ENCODE peak calls at places on chromosomes 11 and 22, in nine cellular contexts. One of them, this sample, is unnamed.
A peak's percentile ranks its signal among the peaks of the same experiment; 100 is the strongest.

GRCh38 chr11:132099692-132100091 is 729.3 kb downstream of the NTM start:
- DNase-seq in activated CD8-positive, alpha-beta memory T cell treated with anti-CD3 and anti-CD28 coated beads, Interleukin-2, amount 50 U/mL, for 48 hours: no peak
- DNase-seq in EL: no peak
- DNase-seq in T-helper 1 cell: no peak
- DNase-seq in activated gamma-delta T cell treated with Interleukin-2 at 50 U/mL for 16 hours: no peak
- DNase-seq in activated CD4-positive, alpha-beta T cell treated with anti-CD3 and anti-CD28 coated beads, Interleukin-2, amount 10 ng/mL, durations not matched to agents 7 days and 5 days: no peak
- DNase-seq in stimulated activated CD4-positive, alpha-beta T cell treated with anti-CD3 and anti-CD28 coated beads, Interleukin-4, amount 100 ng/mL, for 1 hour: no peak
- DNase-seq in HuH-7: no peak
- DNase-seq in activated T-helper 1 cell treated with anti-CD3 and anti-CD28 coated beads, Interleukin-2, amount 50 U/mL, for 16 hours: no peak
- DNase-seq in this sample: peak; percentile 9

GRCh38 chr11:14422814-14423182 is 63.8 kb upstream of the RRAS2 start:
- DNase-seq in activated CD8-positive, alpha-beta memory T cell treated with anti-CD3 and anti-CD28 coated beads, Interleukin-2, amount 50 U/mL, for 48 hours: no peak
- DNase-seq in EL: peak; percentile 52
- DNase-seq in T-helper 1 cell: no peak
- DNase-seq in activated gamma-delta T cell treated with Interleukin-2 at 50 U/mL for 16 hours: no peak
- DNase-seq in activated CD4-positive, alpha-beta T cell treated with anti-CD3 and anti-CD28 coated beads, Interleukin-2, amount 10 ng/mL, durations not matched to agents 7 days and 5 days: no peak
- DNase-seq in stimulated activated CD4-positive, alpha-beta T cell treated with anti-CD3 and anti-CD28 coated beads, Interleukin-4, amount 100 ng/mL, for 1 hour: no peak
- DNase-seq in HuH-7: no peak
- DNase-seq in activated T-helper 1 cell treated with anti-CD3 and anti-CD28 coated beads, Interleukin-2, amount 50 U/mL, for 16 hours: no peak
- DNase-seq in this sample: no peak

GRCh38 chr22:38569181-38569971 is 607 bp downstream of the DMC1 start:
- DNase-seq in activated CD8-positive, alpha-beta memory T cell treated with anti-CD3 and anti-CD28 coated beads, Interleukin-2, amount 50 U/mL, for 48 hours: peak; percentile 48
- DNase-seq in EL: no peak
- DNase-seq in T-helper 1 cell: no peak
- DNase-seq in activated gamma-delta T cell treated with Interleukin-2 at 50 U/mL for 16 hours: no peak
- DNase-seq in activated CD4-positive, alpha-beta T cell treated with anti-CD3 and anti-CD28 coated beads, Interleukin-2, amount 10 ng/mL, durations not matched to agents 7 days and 5 days: peak; percentile 7
- DNase-seq in stimulated activated CD4-positive, alpha-beta T cell treated with anti-CD3 and anti-CD28 coated beads, Interleukin-4, amount 100 ng/mL, for 1 hour: no peak
- DNase-seq in HuH-7: no peak
- DNase-seq in activated T-helper 1 cell treated with anti-CD3 and anti-CD28 coated beads, Interleukin-2, amount 50 U/mL, for 16 hours: no peak
- DNase-seq in this sample: peak; percentile 84

GRCh38 chr22:30005213-30005857 is 74.9 kb upstream of the HORMAD2 start:
- DNase-seq in activated CD8-positive, alpha-beta memory T cell treated with anti-CD3 and anti-CD28 coated beads, Interleukin-2, amount 50 U/mL, for 48 hours: peak; percentile 84
- DNase-seq in EL: peak; percentile 75
- DNase-seq in T-helper 1 cell: peak; percentile 45
- DNase-seq in activated gamma-delta T cell treated with Interleukin-2 at 50 U/mL for 16 hours: peak; percentile 50
- DNase-seq in activated CD4-positive, alpha-beta T cell treated with anti-CD3 and anti-CD28 coated beads, Interleukin-2, amount 10 ng/mL, durations not matched to agents 7 days and 5 days: peak; percentile 64
- DNase-seq in stimulated activated CD4-positive, alpha-beta T cell treated with anti-CD3 and anti-CD28 coated beads, Interleukin-4, amount 100 ng/mL, for 1 hour: peak; percentile 62
- DNase-seq in HuH-7: peak; percentile 65
- DNase-seq in activated T-helper 1 cell treated with anti-CD3 and anti-CD28 coated beads, Interleukin-2, amount 50 U/mL, for 16 hours: peak; percentile 28
- DNase-seq in this sample: peak; percentile 57

GRCh38 chr11:46240861-46241260 is 36.6 kb upstream of the CREB3L1 start:
- DNase-seq in activated CD8-positive, alpha-beta memory T cell treated with anti-CD3 and anti-CD28 coated beads, Interleukin-2, amount 50 U/mL, for 48 hours: no peak
- DNase-seq in EL: no peak
- DNase-seq in T-helper 1 cell: no peak
- DNase-seq in activated gamma-delta T cell treated with Interleukin-2 at 50 U/mL for 16 hours: no peak
- DNase-seq in activated CD4-positive, alpha-beta T cell treated with anti-CD3 and anti-CD28 coated beads, Interleukin-2, amount 10 ng/mL, durations not matched to agents 7 days and 5 days: no peak
- DNase-seq in stimulated activated CD4-positive, alpha-beta T cell treated with anti-CD3 and anti-CD28 coated beads, Interleukin-4, amount 100 ng/mL, for 1 hour: no peak
- DNase-seq in HuH-7: no peak
- DNase-seq in activated T-helper 1 cell treated with anti-CD3 and anti-CD28 coated beads, Interleukin-2, amount 50 U/mL, for 16 hours: no peak
- DNase-seq in this sample: no peak

GRCh38 chr11:68396526-68396925 is 64.0 kb upstream of the PPP6R3 start:
- DNase-seq in activated CD8-positive, alpha-beta memory T cell treated with anti-CD3 and anti-CD28 coated beads, Interleukin-2, amount 50 U/mL, for 48 hours: no peak
- DNase-seq in EL: no peak
- DNase-seq in T-helper 1 cell: no peak
- DNase-seq in activated gamma-delta T cell treated with Interleukin-2 at 50 U/mL for 16 hours: no peak
- DNase-seq in activated CD4-positive, alpha-beta T cell treated with anti-CD3 and anti-CD28 coated beads, Interleukin-2, amount 10 ng/mL, durations not matched to agents 7 days and 5 days: no peak
- DNase-seq in stimulated activated CD4-positive, alpha-beta T cell treated with anti-CD3 and anti-CD28 coated beads, Interleukin-4, amount 100 ng/mL, for 1 hour: no peak
- DNase-seq in HuH-7: no peak
- DNase-seq in activated T-helper 1 cell treated with anti-CD3 and anti-CD28 coated beads, Interleukin-2, amount 50 U/mL, for 16 hours: no peak
- DNase-seq in this sample: no peak

GRCh38 chr22:48182036-48182435 is 1419.6 kb downstream of the TBC1D22A start:
- DNase-seq in activated CD8-positive, alpha-beta memory T cell treated with anti-CD3 and anti-CD28 coated beads, Interleukin-2, amount 50 U/mL, for 48 hours: peak; percentile 20
- DNase-seq in EL: no peak
- DNase-seq in T-helper 1 cell: no peak
- DNase-seq in activated gamma-delta T cell treated with Interleukin-2 at 50 U/mL for 16 hours: no peak
- DNase-seq in activated CD4-positive, alpha-beta T cell treated with anti-CD3 and anti-CD28 coated beads, Interleukin-2, amount 10 ng/mL, durations not matched to agents 7 days and 5 days: no peak
- DNase-seq in stimulated activated CD4-positive, alpha-beta T cell treated with anti-CD3 and anti-CD28 coated beads, Interleukin-4, amount 100 ng/mL, for 1 hour: no peak
- DNase-seq in HuH-7: no peak
- DNase-seq in activated T-helper 1 cell treated with anti-CD3 and anti-CD28 coated beads, Interleukin-2, amount 50 U/mL, for 16 hours: no peak
- DNase-seq in this sample: no peak

GRCh38 chr11:69138265-69138664 is 17.5 kb upstream of the SMIM38 start:
- DNase-seq in activated CD8-positive, alpha-beta memory T cell treated with anti-CD3 and anti-CD28 coated beads, Interleukin-2, amount 50 U/mL, for 48 hours: no peak
- DNase-seq in EL: peak; percentile 83
- DNase-seq in T-helper 1 cell: no peak
- DNase-seq in activated gamma-delta T cell treated with Interleukin-2 at 50 U/mL for 16 hours: no peak
- DNase-seq in activated CD4-positive, alpha-beta T cell treated with anti-CD3 and anti-CD28 coated beads, Interleukin-2, amount 10 ng/mL, durations not matched to agents 7 days and 5 days: no peak
- DNase-seq in stimulated activated CD4-positive, alpha-beta T cell treated with anti-CD3 and anti-CD28 coated beads, Interleukin-4, amount 100 ng/mL, for 1 hour: no peak
- DNase-seq in HuH-7: no peak
- DNase-seq in activated T-helper 1 cell treated with anti-CD3 and anti-CD28 coated beads, Interleukin-2, amount 50 U/mL, for 16 hours: no peak
- DNase-seq in this sample: no peak

GRCh38 chr11:68212421-68213134 is 518 bp downstream of the KMT5B start:
- DNase-seq in activated CD8-positive, alpha-beta memory T cell treated with anti-CD3 and anti-CD28 coated beads, Interleukin-2, amount 50 U/mL, for 48 hours: peak; percentile 78
- DNase-seq in EL: peak; percentile 80
- DNase-seq in T-helper 1 cell: peak; percentile 59
- DNase-seq in activated gamma-delta T cell treated with Interleukin-2 at 50 U/mL for 16 hours: peak; percentile 62
- DNase-seq in activated CD4-positive, alpha-beta T cell treated with anti-CD3 and anti-CD28 coated beads, Interleukin-2, amount 10 ng/mL, durations not matched to agents 7 days and 5 days: peak; percentile 63
- DNase-seq in stimulated activated CD4-positive, alpha-beta T cell treated with anti-CD3 and anti-CD28 coated beads, Interleukin-4, amount 100 ng/mL, for 1 hour: peak; percentile 53
- DNase-seq in HuH-7: peak; percentile 99
- DNase-seq in activated T-helper 1 cell treated with anti-CD3 and anti-CD28 coated beads, Interleukin-2, amount 50 U/mL, for 16 hours: peak; percentile 53
- DNase-seq in this sample: peak; percentile 80

GRCh38 chr11:38648597-38648996 is 2050.6 kb upstream of the RAG2 start:
- DNase-seq in activated CD8-positive, alpha-beta memory T cell treated with anti-CD3 and anti-CD28 coated beads, Interleukin-2, amount 50 U/mL, for 48 hours: no peak
- DNase-seq in EL: no peak
- DNase-seq in T-helper 1 cell: no peak
- DNase-seq in activated gamma-delta T cell treated with Interleukin-2 at 50 U/mL for 16 hours: no peak
- DNase-seq in activated CD4-positive, alpha-beta T cell treated with anti-CD3 and anti-CD28 coated beads, Interleukin-2, amount 10 ng/mL, durations not matched to agents 7 days and 5 days: no peak
- DNase-seq in stimulated activated CD4-positive, alpha-beta T cell treated with anti-CD3 and anti-CD28 coated beads, Interleukin-4, amount 100 ng/mL, for 1 hour: no peak
- DNase-seq in HuH-7: no peak
- DNase-seq in activated T-helper 1 cell treated with anti-CD3 and anti-CD28 coated beads, Interleukin-2, amount 50 U/mL, for 16 hours: no peak
- DNase-seq in this sample: no peak

GRCh38 chr11:16987205-16987568 is 27.0 kb downstream of the PLEKHA7 start:
- DNase-seq in activated CD8-positive, alpha-beta memory T cell treated with anti-CD3 and anti-CD28 coated beads, Interleukin-2, amount 50 U/mL, for 48 hours: no peak
- DNase-seq in EL: no peak
- DNase-seq in T-helper 1 cell: no peak
- DNase-seq in activated gamma-delta T cell treated with Interleukin-2 at 50 U/mL for 16 hours: no peak
- DNase-seq in activated CD4-positive, alpha-beta T cell treated with anti-CD3 and anti-CD28 coated beads, Interleukin-2, amount 10 ng/mL, durations not matched to agents 7 days and 5 days: no peak
- DNase-seq in stimulated activated CD4-positive, alpha-beta T cell treated with anti-CD3 and anti-CD28 coated beads, Interleukin-4, amount 100 ng/mL, for 1 hour: no peak
- DNase-seq in HuH-7: no peak
- DNase-seq in activated T-helper 1 cell treated with anti-CD3 and anti-CD28 coated beads, Interleukin-2, amount 50 U/mL, for 16 hours: no peak
- DNase-seq in this sample: no peak

GRCh38 chr11:27292642-27293020 is 70.4 kb downstream of the CCDC34 start:
- DNase-seq in activated CD8-positive, alpha-beta memory T cell treated with anti-CD3 and anti-CD28 coated beads, Interleukin-2, amount 50 U/mL, for 48 hours: no peak
- DNase-seq in EL: no peak
- DNase-seq in T-helper 1 cell: no peak
- DNase-seq in activated gamma-delta T cell treated with Interleukin-2 at 50 U/mL for 16 hours: no peak
- DNase-seq in activated CD4-positive, alpha-beta T cell treated with anti-CD3 and anti-CD28 coated beads, Interleukin-2, amount 10 ng/mL, durations not matched to agents 7 days and 5 days: no peak
- DNase-seq in stimulated activated CD4-positive, alpha-beta T cell treated with anti-CD3 and anti-CD28 coated beads, Interleukin-4, amount 100 ng/mL, for 1 hour: no peak
- DNase-seq in HuH-7: no peak
- DNase-seq in activated T-helper 1 cell treated with anti-CD3 and anti-CD28 coated beads, Interleukin-2, amount 50 U/mL, for 16 hours: no peak
- DNase-seq in this sample: no peak

GRCh38 chr11:63709336-63709735 is 28.0 kb downstream of the RTN3 start:
- DNase-seq in activated CD8-positive, alpha-beta memory T cell treated with anti-CD3 and anti-CD28 coated beads, Interleukin-2, amount 50 U/mL, for 48 hours: no peak
- DNase-seq in EL: peak; percentile 30
- DNase-seq in T-helper 1 cell: no peak
- DNase-seq in activated gamma-delta T cell treated with Interleukin-2 at 50 U/mL for 16 hours: no peak
- DNase-seq in activated CD4-positive, alpha-beta T cell treated with anti-CD3 and anti-CD28 coated beads, Interleukin-2, amount 10 ng/mL, durations not matched to agents 7 days and 5 days: no peak
- DNase-seq in stimulated activated CD4-positive, alpha-beta T cell treated with anti-CD3 and anti-CD28 coated beads, Interleukin-4, amount 100 ng/mL, for 1 hour: no peak
- DNase-seq in HuH-7: no peak
- DNase-seq in activated T-helper 1 cell treated with anti-CD3 and anti-CD28 coated beads, Interleukin-2, amount 50 U/mL, for 16 hours: no peak
- DNase-seq in this sample: no peak

GRCh38 chr11:109508185-109508584 is 86.2 kb downstream of the C11orf87 start:
- DNase-seq in activated CD8-positive, alpha-beta memory T cell treated with anti-CD3 and anti-CD28 coated beads, Interleukin-2, amount 50 U/mL, for 48 hours: no peak
- DNase-seq in EL: no peak
- DNase-seq in T-helper 1 cell: no peak
- DNase-seq in activated gamma-delta T cell treated with Interleukin-2 at 50 U/mL for 16 hours: no peak
- DNase-seq in activated CD4-positive, alpha-beta T cell treated with anti-CD3 and anti-CD28 coated beads, Interleukin-2, amount 10 ng/mL, durations not matched to agents 7 days and 5 days: no peak
- DNase-seq in stimulated activated CD4-positive, alpha-beta T cell treated with anti-CD3 and anti-CD28 coated beads, Interleukin-4, amount 100 ng/mL, for 1 hour: no peak
- DNase-seq in HuH-7: no peak
- DNase-seq in activated T-helper 1 cell treated with anti-CD3 and anti-CD28 coated beads, Interleukin-2, amount 50 U/mL, for 16 hours: no peak
- DNase-seq in this sample: no peak

GRCh38 chr11:2099523-2100316 is 39.5 kb downstream of the IGF2 start:
- DNase-seq in activated CD8-positive, alpha-beta memory T cell treated with anti-CD3 and anti-CD28 coated beads, Interleukin-2, amount 50 U/mL, for 48 hours: no peak
- DNase-seq in EL: no peak
- DNase-seq in T-helper 1 cell: no peak
- DNase-seq in activated gamma-delta T cell treated with Interleukin-2 at 50 U/mL for 16 hours: no peak
- DNase-seq in activated CD4-positive, alpha-beta T cell treated with anti-CD3 and anti-CD28 coated beads, Interleukin-2, amount 10 ng/mL, durations not matched to agents 7 days and 5 days: no peak
- DNase-seq in stimulated activated CD4-positive, alpha-beta T cell treated with anti-CD3 and anti-CD28 coated beads, Interleukin-4, amount 100 ng/mL, for 1 hour: no peak
- DNase-seq in HuH-7: no peak
- DNase-seq in activated T-helper 1 cell treated with anti-CD3 and anti-CD28 coated beads, Interleukin-2, amount 50 U/mL, for 16 hours: no peak
- DNase-seq in this sample: no peak

GRCh38 chr22:47460870-47461269 is 698.4 kb downstream of the TBC1D22A start:
- DNase-seq in activated CD8-positive, alpha-beta memory T cell treated with anti-CD3 and anti-CD28 coated beads, Interleukin-2, amount 50 U/mL, for 48 hours: no peak
- DNase-seq in EL: no peak
- DNase-seq in T-helper 1 cell: no peak
- DNase-seq in activated gamma-delta T cell treated with Interleukin-2 at 50 U/mL for 16 hours: no peak
- DNase-seq in activated CD4-positive, alpha-beta T cell treated with anti-CD3 and anti-CD28 coated beads, Interleukin-2, amount 10 ng/mL, durations not matched to agents 7 days and 5 days: no peak
- DNase-seq in stimulated activated CD4-positive, alpha-beta T cell treated with anti-CD3 and anti-CD28 coated beads, Interleukin-4, amount 100 ng/mL, for 1 hour: no peak
- DNase-seq in HuH-7: no peak
- DNase-seq in activated T-helper 1 cell treated with anti-CD3 and anti-CD28 coated beads, Interleukin-2, amount 50 U/mL, for 16 hours: no peak
- DNase-seq in this sample: no peak

GRCh38 chr11:58391879-58392278 is 14.8 kb downstream of the OR5B3 start:
- DNase-seq in activated CD8-positive, alpha-beta memory T cell treated with anti-CD3 and anti-CD28 coated beads, Interleukin-2, amount 50 U/mL, for 48 hours: no peak
- DNase-seq in EL: peak; percentile 41
- DNase-seq in T-helper 1 cell: no peak
- DNase-seq in activated gamma-delta T cell treated with Interleukin-2 at 50 U/mL for 16 hours: no peak
- DNase-seq in activated CD4-positive, alpha-beta T cell treated with anti-CD3 and anti-CD28 coated beads, Interleukin-2, amount 10 ng/mL, durations not matched to agents 7 days and 5 days: no peak
- DNase-seq in stimulated activated CD4-positive, alpha-beta T cell treated with anti-CD3 and anti-CD28 coated beads, Interleukin-4, amount 100 ng/mL, for 1 hour: no peak
- DNase-seq in HuH-7: no peak
- DNase-seq in activated T-helper 1 cell treated with anti-CD3 and anti-CD28 coated beads, Interleukin-2, amount 50 U/mL, for 16 hours: no peak
- DNase-seq in this sample: no peak

GRCh38 chr11:100923555-100923954 is 206.1 kb downstream of the PGR start:
- DNase-seq in activated CD8-positive, alpha-beta memory T cell treated with anti-CD3 and anti-CD28 coated beads, Interleukin-2, amount 50 U/mL, for 48 hours: no peak
- DNase-seq in EL: peak; percentile 63
- DNase-seq in T-helper 1 cell: no peak
- DNase-seq in activated gamma-delta T cell treated with Interleukin-2 at 50 U/mL for 16 hours: no peak
- DNase-seq in activated CD4-positive, alpha-beta T cell treated with anti-CD3 and anti-CD28 coated beads, Interleukin-2, amount 10 ng/mL, durations not matched to agents 7 days and 5 days: no peak
- DNase-seq in stimulated activated CD4-positive, alpha-beta T cell treated with anti-CD3 and anti-CD28 coated beads, Interleukin-4, amount 100 ng/mL, for 1 hour: no peak
- DNase-seq in HuH-7: no peak
- DNase-seq in activated T-helper 1 cell treated with anti-CD3 and anti-CD28 coated beads, Interleukin-2, amount 50 U/mL, for 16 hours: no peak
- DNase-seq in this sample: no peak

GRCh38 chr22:47375621-47376321 is 613.3 kb downstream of the TBC1D22A start:
- DNase-seq in activated CD8-positive, alpha-beta memory T cell treated with anti-CD3 and anti-CD28 coated beads, Interleukin-2, amount 50 U/mL, for 48 hours: no peak
- DNase-seq in EL: no peak
- DNase-seq in T-helper 1 cell: no peak
- DNase-seq in activated gamma-delta T cell treated with Interleukin-2 at 50 U/mL for 16 hours: no peak
- DNase-seq in activated CD4-positive, alpha-beta T cell treated with anti-CD3 and anti-CD28 coated beads, Interleukin-2, amount 10 ng/mL, durations not matched to agents 7 days and 5 days: no peak
- DNase-seq in stimulated activated CD4-positive, alpha-beta T cell treated with anti-CD3 and anti-CD28 coated beads, Interleukin-4, amount 100 ng/mL, for 1 hour: no peak
- DNase-seq in HuH-7: no peak
- DNase-seq in activated T-helper 1 cell treated with anti-CD3 and anti-CD28 coated beads, Interleukin-2, amount 50 U/mL, for 16 hours: no peak
- DNase-seq in this sample: no peak

GRCh38 chr11:69202511-69203221 is 46.9 kb downstream of the SMIM38 start:
- DNase-seq in activated CD8-positive, alpha-beta memory T cell treated with anti-CD3 and anti-CD28 coated beads, Interleukin-2, amount 50 U/mL, for 48 hours: no peak
- DNase-seq in EL: no peak
- DNase-seq in T-helper 1 cell: no peak
- DNase-seq in activated gamma-delta T cell treated with Interleukin-2 at 50 U/mL for 16 hours: no peak
- DNase-seq in activated CD4-positive, alpha-beta T cell treated with anti-CD3 and anti-CD28 coated beads, Interleukin-2, amount 10 ng/mL, durations not matched to agents 7 days and 5 days: no peak
- DNase-seq in stimulated activated CD4-positive, alpha-beta T cell treated with anti-CD3 and anti-CD28 coated beads, Interleukin-4, amount 100 ng/mL, for 1 hour: no peak
- DNase-seq in HuH-7: no peak
- DNase-seq in activated T-helper 1 cell treated with anti-CD3 and anti-CD28 coated beads, Interleukin-2, amount 50 U/mL, for 16 hours: no peak
- DNase-seq in this sample: no peak

GRCh38 chr22:27531782-27532530 is 269.6 kb downstream of the MN1 start:
- DNase-seq in activated CD8-positive, alpha-beta memory T cell treated with anti-CD3 and anti-CD28 coated beads, Interleukin-2, amount 50 U/mL, for 48 hours: no peak
- DNase-seq in EL: peak; percentile 74
- DNase-seq in T-helper 1 cell: no peak
- DNase-seq in activated gamma-delta T cell treated with Interleukin-2 at 50 U/mL for 16 hours: no peak
- DNase-seq in activated CD4-positive, alpha-beta T cell treated with anti-CD3 and anti-CD28 coated beads, Interleukin-2, amount 10 ng/mL, durations not matched to agents 7 days and 5 days: no peak
- DNase-seq in stimulated activated CD4-positive, alpha-beta T cell treated with anti-CD3 and anti-CD28 coated beads, Interleukin-4, amount 100 ng/mL, for 1 hour: no peak
- DNase-seq in HuH-7: no peak
- DNase-seq in activated T-helper 1 cell treated with anti-CD3 and anti-CD28 coated beads, Interleukin-2, amount 50 U/mL, for 16 hours: no peak
- DNase-seq in this sample: no peak

GRCh38 chr11:45182902-45183301 is 36.5 kb downstream of the PRDM11 start:
- DNase-seq in activated CD8-positive, alpha-beta memory T cell treated with anti-CD3 and anti-CD28 coated beads, Interleukin-2, amount 50 U/mL, for 48 hours: no peak
- DNase-seq in EL: peak; percentile 32
- DNase-seq in T-helper 1 cell: no peak
- DNase-seq in activated gamma-delta T cell treated with Interleukin-2 at 50 U/mL for 16 hours: no peak
- DNase-seq in activated CD4-positive, alpha-beta T cell treated with anti-CD3 and anti-CD28 coated beads, Interleukin-2, amount 10 ng/mL, durations not matched to agents 7 days and 5 days: peak; percentile 11
- DNase-seq in stimulated activated CD4-positive, alpha-beta T cell treated with anti-CD3 and anti-CD28 coated beads, Interleukin-4, amount 100 ng/mL, for 1 hour: no peak
- DNase-seq in HuH-7: peak; percentile 66
- DNase-seq in activated T-helper 1 cell treated with anti-CD3 and anti-CD28 coated beads, Interleukin-2, amount 50 U/mL, for 16 hours: no peak
- DNase-seq in this sample: peak; percentile 6

GRCh38 chr11:88016392-88017020 is 158.7 kb downstream of the RAB38 start:
- DNase-seq in activated CD8-positive, alpha-beta memory T cell treated with anti-CD3 and anti-CD28 coated beads, Interleukin-2, amount 50 U/mL, for 48 hours: no peak
- DNase-seq in EL: peak; percentile 80
- DNase-seq in T-helper 1 cell: peak; percentile 63
- DNase-seq in activated gamma-delta T cell treated with Interleukin-2 at 50 U/mL for 16 hours: peak; percentile 58
- DNase-seq in activated CD4-positive, alpha-beta T cell treated with anti-CD3 and anti-CD28 coated beads, Interleukin-2, amount 10 ng/mL, durations not matched to agents 7 days and 5 days: peak; percentile 70
- DNase-seq in stimulated activated CD4-positive, alpha-beta T cell treated with anti-CD3 and anti-CD28 coated beads, Interleukin-4, amount 100 ng/mL, for 1 hour: peak; percentile 23
- DNase-seq in HuH-7: peak; percentile 12
- DNase-seq in activated T-helper 1 cell treated with anti-CD3 and anti-CD28 coated beads, Interleukin-2, amount 50 U/mL, for 16 hours: peak; percentile 20
- DNase-seq in this sample: peak; percentile 77

GRCh38 chr11:2213384-2213842 is 41.8 kb upstream of the TH start:
- DNase-seq in activated CD8-positive, alpha-beta memory T cell treated with anti-CD3 and anti-CD28 coated beads, Interleukin-2, amount 50 U/mL, for 48 hours: peak; percentile 54
- DNase-seq in EL: no peak
- DNase-seq in T-helper 1 cell: peak; percentile 43
- DNase-seq in activated gamma-delta T cell treated with Interleukin-2 at 50 U/mL for 16 hours: peak; percentile 43
- DNase-seq in activated CD4-positive, alpha-beta T cell treated with anti-CD3 and anti-CD28 coated beads, Interleukin-2, amount 10 ng/mL, durations not matched to agents 7 days and 5 days: peak; percentile 60
- DNase-seq in stimulated activated CD4-positive, alpha-beta T cell treated with anti-CD3 and anti-CD28 coated beads, Interleukin-4, amount 100 ng/mL, for 1 hour: peak; percentile 25
- DNase-seq in HuH-7: no peak
- DNase-seq in activated T-helper 1 cell treated with anti-CD3 and anti-CD28 coated beads, Interleukin-2, amount 50 U/mL, for 16 hours: no peak
- DNase-seq in this sample: no peak

GRCh38 chr22:32831571-32831970 is 30.1 kb downstream of the TIMP3 start:
- DNase-seq in activated CD8-positive, alpha-beta memory T cell treated with anti-CD3 and anti-CD28 coated beads, Interleukin-2, amount 50 U/mL, for 48 hours: no peak
- DNase-seq in EL: no peak
- DNase-seq in T-helper 1 cell: no peak
- DNase-seq in activated gamma-delta T cell treated with Interleukin-2 at 50 U/mL for 16 hours: no peak
- DNase-seq in activated CD4-positive, alpha-beta T cell treated with anti-CD3 and anti-CD28 coated beads, Interleukin-2, amount 10 ng/mL, durations not matched to agents 7 days and 5 days: no peak
- DNase-seq in stimulated activated CD4-positive, alpha-beta T cell treated with anti-CD3 and anti-CD28 coated beads, Interleukin-4, amount 100 ng/mL, for 1 hour: no peak
- DNase-seq in HuH-7: no peak
- DNase-seq in activated T-helper 1 cell treated with anti-CD3 and anti-CD28 coated beads, Interleukin-2, amount 50 U/mL, for 16 hours: no peak
- DNase-seq in this sample: no peak

GRCh38 chr11:61061081-61061826 is 41.0 kb upstream of the CD5 start:
- DNase-seq in activated CD8-positive, alpha-beta memory T cell treated with anti-CD3 and anti-CD28 coated beads, Interleukin-2, amount 50 U/mL, for 48 hours: peak; percentile 84
- DNase-seq in EL: peak; percentile 13
- DNase-seq in T-helper 1 cell: peak; percentile 92
- DNase-seq in activated gamma-delta T cell treated with Interleukin-2 at 50 U/mL for 16 hours: peak; percentile 44
- DNase-seq in activated CD4-positive, alpha-beta T cell treated with anti-CD3 and anti-CD28 coated beads, Interleukin-2, amount 10 ng/mL, durations not matched to agents 7 days and 5 days: peak; percentile 81
- DNase-seq in stimulated activated CD4-positive, alpha-beta T cell treated with anti-CD3 and anti-CD28 coated beads, Interleukin-4, amount 100 ng/mL, for 1 hour: peak; percentile 80
- DNase-seq in HuH-7: no peak
- DNase-seq in activated T-helper 1 cell treated with anti-CD3 and anti-CD28 coated beads, Interleukin-2, amount 50 U/mL, for 16 hours: peak; percentile 70
- DNase-seq in this sample: peak; percentile 75

GRCh38 chr11:73184953-73185671 is 33.0 kb upstream of the P2RY2 start:
- DNase-seq in activated CD8-positive, alpha-beta memory T cell treated with anti-CD3 and anti-CD28 coated beads, Interleukin-2, amount 50 U/mL, for 48 hours: peak; percentile 77
- DNase-seq in EL: peak; percentile 80
- DNase-seq in T-helper 1 cell: peak; percentile 42
- DNase-seq in activated gamma-delta T cell treated with Interleukin-2 at 50 U/mL for 16 hours: peak; percentile 35
- DNase-seq in activated CD4-positive, alpha-beta T cell treated with anti-CD3 and anti-CD28 coated beads, Interleukin-2, amount 10 ng/mL, durations not matched to agents 7 days and 5 days: peak; percentile 54
- DNase-seq in stimulated activated CD4-positive, alpha-beta T cell treated with anti-CD3 and anti-CD28 coated beads, Interleukin-4, amount 100 ng/mL, for 1 hour: peak; percentile 54
- DNase-seq in HuH-7: peak; percentile 84
- DNase-seq in activated T-helper 1 cell treated with anti-CD3 and anti-CD28 coated beads, Interleukin-2, amount 50 U/mL, for 16 hours: peak; percentile 10
- DNase-seq in this sample: peak; percentile 65

GRCh38 chr11:92269021-92269420 is 44.4 kb downstream of the FAT3 start:
- DNase-seq in activated CD8-positive, alpha-beta memory T cell treated with anti-CD3 and anti-CD28 coated beads, Interleukin-2, amount 50 U/mL, for 48 hours: no peak
- DNase-seq in EL: peak; percentile 91
- DNase-seq in T-helper 1 cell: no peak
- DNase-seq in activated gamma-delta T cell treated with Interleukin-2 at 50 U/mL for 16 hours: no peak
- DNase-seq in activated CD4-positive, alpha-beta T cell treated with anti-CD3 and anti-CD28 coated beads, Interleukin-2, amount 10 ng/mL, durations not matched to agents 7 days and 5 days: no peak
- DNase-seq in stimulated activated CD4-positive, alpha-beta T cell treated with anti-CD3 and anti-CD28 coated beads, Interleukin-4, amount 100 ng/mL, for 1 hour: no peak
- DNase-seq in HuH-7: no peak
- DNase-seq in activated T-helper 1 cell treated with anti-CD3 and anti-CD28 coated beads, Interleukin-2, amount 50 U/mL, for 16 hours: no peak
- DNase-seq in this sample: no peak

GRCh38 chr11:93903989-93904388 is 53.6 kb upstream of the VSTM5 start:
- DNase-seq in activated CD8-positive, alpha-beta memory T cell treated with anti-CD3 and anti-CD28 coated beads, Interleukin-2, amount 50 U/mL, for 48 hours: no peak
- DNase-seq in EL: no peak
- DNase-seq in T-helper 1 cell: no peak
- DNase-seq in activated gamma-delta T cell treated with Interleukin-2 at 50 U/mL for 16 hours: no peak
- DNase-seq in activated CD4-positive, alpha-beta T cell treated with anti-CD3 and anti-CD28 coated beads, Interleukin-2, amount 10 ng/mL, durations not matched to agents 7 days and 5 days: no peak
- DNase-seq in stimulated activated CD4-positive, alpha-beta T cell treated with anti-CD3 and anti-CD28 coated beads, Interleukin-4, amount 100 ng/mL, for 1 hour: no peak
- DNase-seq in HuH-7: no peak
- DNase-seq in activated T-helper 1 cell treated with anti-CD3 and anti-CD28 coated beads, Interleukin-2, amount 50 U/mL, for 16 hours: no peak
- DNase-seq in this sample: no peak

GRCh38 chr22:27754247-27754887 is 47.2 kb downstream of the MN1 start:
- DNase-seq in activated CD8-positive, alpha-beta memory T cell treated with anti-CD3 and anti-CD28 coated beads, Interleukin-2, amount 50 U/mL, for 48 hours: no peak
- DNase-seq in EL: no peak
- DNase-seq in T-helper 1 cell: no peak
- DNase-seq in activated gamma-delta T cell treated with Interleukin-2 at 50 U/mL for 16 hours: no peak
- DNase-seq in activated CD4-positive, alpha-beta T cell treated with anti-CD3 and anti-CD28 coated beads, Interleukin-2, amount 10 ng/mL, durations not matched to agents 7 days and 5 days: no peak
- DNase-seq in stimulated activated CD4-positive, alpha-beta T cell treated with anti-CD3 and anti-CD28 coated beads, Interleukin-4, amount 100 ng/mL, for 1 hour: no peak
- DNase-seq in HuH-7: no peak
- DNase-seq in activated T-helper 1 cell treated with anti-CD3 and anti-CD28 coated beads, Interleukin-2, amount 50 U/mL, for 16 hours: no peak
- DNase-seq in this sample: no peak

This sample was measured in OCI-LY7.